ENCODE peak calls at places on chromosomes 2 and 18, in nine cellular contexts. B is Daoy; Z is progenitor cell of endocrine pancreas; J is anterior cingulate cortex; E is stimulated activated CD4-positive, alpha-beta T cell treated with anti-CD3 and anti-CD28 coated beads, Interleukin-2, amount 100 ng/mL, for 48 hours; K is activated CD4-positive, alpha-beta T cell treated with anti-CD3 and anti-CD28 coated beads for 48 hours; I is stimulated activated naive B cell treated with anti-CD40 and anti-IgM and Interleukin-4, amounts not matched to agents 10 μg/mL and 1 μg/mL and 100 μg/mL, for 72 hours; S is transverse colon; U is stimulated activated naive CD8-positive, alpha-beta T cell treated with anti-CD3 and anti-CD28 coated beads, Interleukin-15, Interleukin-2, amounts not matched to agents 100 U/mL and 50 U/mL, for 24 hours. C is an unnamed sample.

GRCh38 chr18:57243624-57244179 is 96.8 kb downstream of the BOD1L2 start:
- DNase-seq in B (no peak), Z (no peak), J (no peak), E (no peak), K (no peak), I (no peak), S (no peak), U (no peak), C (no peak)

GRCh38 chr2:236661064-236661761 is 91.6 kb downstream of the ACKR3 start:
- DNase-seq in B (peak), Z (no peak), J (no peak), E (no peak), K (no peak), I (no peak), S (no peak), U (no peak), C (no peak)

GRCh38 chr2:55419236-55419513 is 481 bp downstream of the CCDC88A start:
- DNase-seq in B (peak), Z (no peak), J (peak), E (no peak), K (peak), I (peak), S (peak), U (peak), C (no peak)

GRCh38 chr2:168849610-168850009 is 40.6 kb downstream of the SPC25 start:
- DNase-seq in B (peak), Z (no peak), J (no peak), E (no peak), K (no peak), I (no peak), S (peak), U (no peak), C (peak)

GRCh38 chr2:165621086-165621560 is 151.6 kb downstream of the CSRNP3 start:
- DNase-seq in B (peak), Z (no peak), J (no peak), E (no peak), K (no peak), I (no peak), S (no peak), U (no peak), C (peak)

GRCh38 chr2:232999354-232999753 is 13.7 kb downstream of the NGEF start:
- DNase-seq in B (no peak), Z (no peak), J (no peak), E (no peak), K (no peak), I (no peak), S (no peak), U (no peak), C (no peak)

GRCh38 chr2:97739893-97740245 is 26.5 kb downstream of the ZAP70 start:
- DNase-seq in B (no peak), Z (no peak), J (no peak), E (no peak), K (no peak), I (no peak), S (no peak), U (no peak), C (no peak)

GRCh38 chr2:239271471-239272255 is 129.2 kb downstream of the HDAC4 start:
- DNase-seq in B (no peak), Z (no peak), J (no peak), E (no peak), K (peak), I (no peak), S (no peak), U (no peak), C (no peak)

GRCh38 chr18:55076643-55077218 is 117.5 kb upstream of the CCDC68 start:
- DNase-seq in B (no peak), Z (no peak), J (no peak), E (no peak), K (no peak), I (no peak), S (no peak), U (no peak), C (no peak)

GRCh38 chr2:184326076-184326475 is 272.3 kb upstream of the ZNF804A start:
- DNase-seq in B (no peak), Z (no peak), J (no peak), E (no peak), K (no peak), I (no peak), S (no peak), U (no peak), C (no peak)

GRCh38 chr2:126859631-126860030 is 39.1 kb upstream of the TEX51 start:
- DNase-seq in B (no peak), Z (no peak), J (no peak), E (no peak), K (no peak), I (no peak), S (no peak), U (no peak), C (peak)

GRCh38 chr2:218129756-218130155 is 3.9 kb downstream of the CXCR2 start:
- DNase-seq in B (peak), Z (no peak), J (no peak), E (no peak), K (no peak), I (no peak), S (no peak), U (no peak), C (no peak)

GRCh38 chr2:141611981-141612380 is 518.8 kb downstream of the LRP1B start:
- DNase-seq in B (no peak), Z (no peak), J (no peak), E (no peak), K (no peak), I (no peak), S (no peak), U (no peak), C (no peak)

GRCh38 chr2:235829726-235830125 is 335.9 kb downstream of the AGAP1 start:
- DNase-seq in B (no peak), Z (no peak), J (no peak), E (no peak), K (no peak), I (no peak), S (no peak), U (no peak), C (no peak)

GRCh38 chr2:37622434-37623202 is 48.8 kb downstream of the CDC42EP3 start:
- DNase-seq in B (no peak), Z (no peak), J (no peak), E (no peak), K (no peak), I (no peak), S (no peak), U (no peak), C (no peak)

GRCh38 chr2:23603156-23603555 is 218.2 kb downstream of the KLHL29 start:
- DNase-seq in B (no peak), Z (no peak), J (no peak), E (no peak), K (no peak), I (no peak), S (no peak), U (no peak), C (no peak)

GRCh38 chr2:96536445-96537065 is at the start of gene ARID5A:
- DNase-seq in B (peak), Z (peak), J (peak), E (peak), K (peak), I (peak), S (peak), U (peak), C (peak)

GRCh38 chr18:42582266-42582665 is 533.2 kb downstream of the RIT2 start:
- DNase-seq in B (no peak), Z (no peak), J (no peak), E (no peak), K (no peak), I (no peak), S (no peak), U (no peak), C (no peak)

GRCh38 chr2:3605013-3605961 is 10.4 kb downstream of the COLEC11 start:
- DNase-seq in B (peak), Z (no peak), J (no peak), E (peak), K (no peak), I (no peak), S (no peak), U (peak), C (peak)

GRCh38 chr2:3959372-3959771 is 256.0 kb downstream of the DCDC2C start:
- DNase-seq in B (peak), Z (no peak), J (no peak), E (no peak), K (peak), I (no peak), S (no peak), U (no peak), C (no peak)

GRCh38 chr2:1754461-1755170 is 10.3 kb upstream of the PXDN start:
- DNase-seq in B (no peak), Z (no peak), J (no peak), E (no peak), K (no peak), I (no peak), S (no peak), U (no peak), C (no peak)

GRCh38 chr2:232865165-232865564 is 4.9 kb upstream of the SNORC start:
- DNase-seq in B (no peak), Z (no peak), J (no peak), E (no peak), K (no peak), I (no peak), S (no peak), U (no peak), C (no peak)

GRCh38 chr2:201149064-201149820 is 33.3 kb downstream of the CFLAR start:
- DNase-seq in B (peak), Z (no peak), J (no peak), E (no peak), K (no peak), I (no peak), S (no peak), U (no peak), C (peak)

GRCh38 chr2:239889641-239890055 is 135.5 kb downstream of the NDUFA10 start:
- DNase-seq in B (no peak), Z (no peak), J (peak), E (no peak), K (no peak), I (no peak), S (no peak), U (no peak), C (no peak)

GRCh38 chr18:79199691-79200374 is 130.6 kb downstream of the ATP9B start:
- DNase-seq in B (peak), Z (no peak), J (no peak), E (no peak), K (peak), I (no peak), S (no peak), U (peak), C (no peak)

GRCh38 chr2:204260906-204261305 is 284.4 kb upstream of the PARD3B start:
- DNase-seq in B (no peak), Z (no peak), J (no peak), E (no peak), K (no peak), I (no peak), S (no peak), U (no peak), C (no peak)

GRCh38 chr2:54372361-54372760 is 83.8 kb upstream of the SPTBN1 start:
- DNase-seq in B (no peak), Z (no peak), J (no peak), E (no peak), K (no peak), I (no peak), S (no peak), U (no peak), C (no peak)

GRCh38 chr2:215451012-215451756 is 15.3 kb upstream of the FN1 start:
- DNase-seq in B (no peak), Z (no peak), J (no peak), E (no peak), K (no peak), I (no peak), S (no peak), U (no peak), C (no peak)

GRCh38 chr2:144830543-144830942 is 310.6 kb upstream of the ZEB2 start:
- DNase-seq in B (no peak), Z (no peak), J (no peak), E (no peak), K (no peak), I (no peak), S (no peak), U (no peak), C (no peak)

GRCh38 chr2:179749210-179749609 is 112.2 kb downstream of the ZNF385B start:
- DNase-seq in B (no peak), Z (no peak), J (no peak), E (no peak), K (no peak), I (no peak), S (no peak), U (no peak), C (no peak)

GRCh38 chr2:238286551-238286950 is 1.9 kb downstream of the PER2 start:
- DNase-seq in B (peak), Z (no peak), J (no peak), E (no peak), K (peak), I (no peak), S (peak), U (no peak), C (peak)

GRCh38 chr2:207236156-207236935 is 70.6 kb upstream of the KLF7 start:
- DNase-seq in B (no peak), Z (no peak), J (no peak), E (no peak), K (no peak), I (no peak), S (no peak), U (no peak), C (no peak)

GRCh38 chr18:22543764-22544163 is 126.0 kb upstream of the CTAGE1 start:
- DNase-seq in B (no peak), Z (no peak), J (no peak), E (no peak), K (no peak), I (no peak), S (no peak), U (no peak), C (no peak)

GRCh38 chr2:6973895-6974545 is 56.8 kb downstream of the RNF144A start:
- DNase-seq in B (peak), Z (no peak), J (no peak), E (no peak), K (no peak), I (no peak), S (no peak), U (no peak), C (no peak)

GRCh38 chr2:195660265-195660890 is 3.4 kb downstream of the SLC39A10 start:
- DNase-seq in B (peak), Z (peak), J (no peak), E (peak), K (peak), I (peak), S (peak), U (peak), C (peak)

GRCh38 chr2:215537621-215538020 is 101.8 kb upstream of the FN1 start:
- DNase-seq in B (no peak), Z (no peak), J (no peak), E (no peak), K (no peak), I (no peak), S (no peak), U (no peak), C (peak)

C was measured in mucosa of gallbladder.